ENCODE peak calls at places on chromosomes 5 and 9, in ten cellular contexts. Z is stomach, A is IMR-90, X is right lobe of liver, M is adrenal gland, B is spleen, R is ovary, E is Peyer's patch, V is tibial nerve, Q is uterus. J is an unnamed sample.

GRCh38 chr9:130448035-130448624 is 3.4 kb downstream of the ASS1 start:
- DNase-seq in A (peak), M (no peak), B (no peak), X (no peak), Z (no peak), E (no peak), R (no peak), V (no peak), Q (no peak), J (no peak)

GRCh38 chr5:41246376-41246775 is 33.0 kb upstream of the C6 start:
- DNase-seq in Z (no peak), B (no peak), Q (peak), V (no peak), A (peak), E (peak), M (peak), X (no peak), R (no peak), J (no peak)

GRCh38 chr9:78297672-78297961 is 692 bp downstream of the PSAT1 start:
- DNase-seq in R (no peak), Q (no peak), A (peak), M (no peak), Z (no peak), B (no peak), X (no peak), E (no peak), V (no peak), J (no peak)

GRCh38 chr9:26426732-26427131 is 465.9 kb downstream of the CAAP1 start:
- DNase-seq in M (no peak), R (no peak), A (no peak), E (no peak), V (no peak), X (no peak), B (peak), Q (no peak), Z (no peak), J (no peak)

GRCh38 chr5:165602529-165602928 is 2097.1 kb downstream of the MAT2B start:
- DNase-seq in Q (no peak), X (no peak), Z (no peak), R (no peak), E (no peak), B (no peak), A (no peak), V (no peak), M (no peak), J (no peak)

GRCh38 chr9:4021621-4022213 is 278.2 kb downstream of the GLIS3 start:
- DNase-seq in X (no peak), E (no peak), A (no peak), B (no peak), Q (no peak), Z (no peak), M (no peak), R (no peak), V (no peak), J (no peak)

GRCh38 chr5:83729389-83729788 is 8.7 kb upstream of the HAPLN1 start:
- DNase-seq in A (no peak), Q (no peak), X (no peak), M (no peak), R (no peak), E (no peak), B (no peak), V (no peak), Z (no peak), J (no peak)

GRCh38 chr5:92864591-92864990 is 716.4 kb downstream of the NR2F1-AS1 start:
- DNase-seq in Q (no peak), Z (no peak), B (no peak), M (no peak), X (no peak), R (no peak), A (no peak), E (no peak), V (no peak), J (no peak)

GRCh38 chr5:78771260-78772240 is 123.0 kb upstream of the LHFPL2 start:
- DNase-seq in E (peak), R (no peak), V (no peak), A (peak), Z (peak), M (no peak), B (peak), X (no peak), Q (no peak), J (no peak)

GRCh38 chr9:115073456-115073855 is 44.5 kb downstream of the TNC start:
- DNase-seq in V (no peak), Z (no peak), E (no peak), B (no peak), A (no peak), R (no peak), M (no peak), X (no peak), Q (no peak), J (no peak)

GRCh38 chr9:136488247-136489214 is 5.7 kb upstream of the SEC16A start:
- DNase-seq in B (peak), E (peak), R (peak), M (peak), Z (peak), X (peak), A (peak), V (no peak), Q (peak), J (peak)

GRCh38 chr5:83815661-83816060 is 95.0 kb upstream of the HAPLN1 start:
- DNase-seq in R (no peak), A (no peak), X (no peak), E (no peak), B (no peak), Z (no peak), M (no peak), Q (no peak), V (no peak), J (no peak)

GRCh38 chr5:56456002-56456401 is 222.9 kb upstream of the ANKRD55 start:
- DNase-seq in E (no peak), M (peak), V (no peak), Z (no peak), A (peak), B (no peak), Q (no peak), R (no peak), X (no peak), J (no peak)

GRCh38 chr9:69204869-69205268 is 30.8 kb downstream of the TJP2 start:
- DNase-seq in E (no peak), R (no peak), Q (no peak), M (peak), V (no peak), Z (no peak), B (no peak), X (no peak), A (peak), J (no peak)

GRCh38 chr5:53109041-53109435 is 519 bp downstream of the MOCS2 start:
- DNase-seq in A (no peak), E (no peak), V (no peak), B (no peak), Z (no peak), Q (no peak), R (no peak), X (no peak), M (peak), J (no peak)

GRCh38 chr9:14175778-14176177 is 138.2 kb downstream of the NFIB start:
- DNase-seq in A (no peak), B (no peak), Z (no peak), X (no peak), M (no peak), Q (no peak), E (no peak), R (no peak), V (no peak), J (no peak)

GRCh38 chr5:91164424-91164823 is 218.7 kb downstream of the ARRDC3 start:
- DNase-seq in R (no peak), V (no peak), Z (no peak), A (no peak), E (no peak), X (no peak), B (no peak), M (no peak), Q (no peak), J (no peak)

GRCh38 chr5:67181648-67182218 is 14.9 kb downstream of the CD180 start:
- DNase-seq in E (no peak), X (no peak), Z (no peak), R (no peak), V (no peak), Q (no peak), A (no peak), M (no peak), B (no peak), J (peak)

GRCh38 chr5:148858547-148858946 is 32.1 kb downstream of the ADRB2 start:
- DNase-seq in V (no peak), R (no peak), B (no peak), A (no peak), X (no peak), M (no peak), Z (no peak), E (no peak), Q (no peak), J (no peak)

GRCh38 chr5:42650111-42650510 is 106.5 kb upstream of the CCDC152 start:
- DNase-seq in Z (no peak), M (no peak), E (no peak), B (no peak), X (no peak), R (no peak), Q (no peak), V (no peak), A (no peak), J (no peak)

DNA sequence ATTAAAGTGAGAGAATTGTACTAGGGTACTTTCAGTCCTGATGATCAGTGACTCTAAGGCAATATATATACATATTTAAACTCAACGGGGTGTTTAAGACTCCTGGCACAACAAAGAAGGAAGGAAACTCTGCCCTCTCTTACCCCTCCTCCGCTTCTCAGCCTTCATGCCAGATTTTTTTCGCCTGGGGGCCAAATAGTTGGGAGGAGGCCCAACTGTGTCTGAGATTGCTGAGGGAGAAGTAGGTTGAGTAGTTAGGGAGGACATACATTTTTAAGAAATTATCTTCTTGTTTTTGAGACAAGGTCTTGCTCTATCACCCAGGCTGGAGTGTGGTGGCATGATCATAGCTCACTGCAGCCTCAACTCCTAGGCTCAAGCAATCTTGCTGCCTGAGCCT is 127.7 kb upstream of the SHB start:
- DNase-seq in Q (no peak), X (no peak), A (no peak), E (no peak), M (no peak), B (no peak), V (no peak), Z (no peak), R (no peak), J (no peak)
- TF ChIP-seq CTCF in Q (no peak), X (no peak), A (no peak), E (no peak), M (no peak), B (no peak), V (no peak), Z (no peak), R (no peak), J (no peak)

GRCh38 chr9:111691686-111692329 is 30.4 kb downstream of the GNG10 start:
- DNase-seq in Q (no peak), V (no peak), M (no peak), X (no peak), R (no peak), Z (no peak), B (no peak), A (peak), E (no peak), J (no peak)
- TF ChIP-seq POLR2A in Q (no peak), V (no peak), M (no peak), X (no peak), R (no peak), Z (no peak), B (no peak), A (no peak), E (no peak), J (no peak)

GRCh38 chr5:115842089-115842881 is 550 bp downstream of the AP3S1 start:
- DNase-seq in B (no peak), M (no peak), Q (no peak), R (no peak), A (no peak), V (no peak), X (no peak), E (peak), Z (no peak), J (peak)
- TF ChIP-seq CTCF in B (peak), M (no peak), Q (peak), R (no peak), A (peak), V (no peak), X (peak), E (no peak), Z (no peak), J (peak)

DNA sequence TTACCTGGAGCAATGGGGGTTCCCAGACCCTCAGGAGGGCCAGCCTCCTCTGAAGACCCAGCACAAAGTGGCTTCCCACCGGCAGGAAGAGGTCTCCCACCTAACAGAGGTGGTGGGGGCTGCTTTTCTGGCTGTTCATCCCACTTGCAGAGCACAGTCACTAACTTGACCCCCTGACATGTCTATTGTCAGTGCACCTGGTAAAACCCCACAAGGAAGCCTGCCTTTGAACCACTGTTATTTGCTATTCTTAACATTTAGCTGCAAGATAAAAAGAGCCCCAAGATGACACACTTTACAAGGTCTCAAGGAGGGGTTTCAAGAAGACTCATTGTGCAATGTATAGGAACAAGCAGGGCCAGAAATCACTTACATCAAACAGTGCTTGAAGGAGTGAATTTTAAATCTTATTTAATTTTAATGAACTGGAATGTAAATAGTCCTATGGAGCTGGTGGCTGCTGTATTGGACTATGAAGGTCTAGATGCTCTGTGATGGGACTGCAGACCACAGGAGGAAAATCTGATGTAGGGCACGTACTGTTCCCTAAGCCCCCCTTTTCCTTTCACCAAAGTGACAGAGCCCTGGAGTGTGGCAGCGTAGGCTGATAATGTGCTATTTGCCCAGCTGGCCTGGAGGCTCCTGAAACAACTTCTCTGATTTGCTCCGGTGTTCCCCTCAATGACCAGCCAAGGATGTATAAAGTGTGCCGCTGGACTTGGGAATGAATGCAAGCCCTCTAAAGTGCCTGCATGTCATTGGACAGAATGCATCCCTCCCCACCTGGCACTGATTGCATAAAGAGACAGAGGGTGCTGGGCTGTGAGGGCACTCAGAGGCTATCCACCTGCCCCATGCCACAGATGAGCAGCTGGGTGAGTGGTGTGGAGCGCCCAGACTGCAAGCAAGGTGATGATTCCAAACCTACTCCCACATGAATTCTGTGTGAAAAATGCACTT is 80.2 kb downstream of the PTPN3 start:
- DNase-seq in X (no peak), R (no peak), Z (no peak), V (no peak), B (no peak), A (no peak), M (no peak), E (no peak), Q (no peak), J (no peak)
- TF ChIP-seq POLR2A in X (no peak), R (no peak), Z (no peak), V (no peak), B (no peak), A (no peak), M (no peak), E (no peak), Q (no peak), J (no peak)

DNA sequence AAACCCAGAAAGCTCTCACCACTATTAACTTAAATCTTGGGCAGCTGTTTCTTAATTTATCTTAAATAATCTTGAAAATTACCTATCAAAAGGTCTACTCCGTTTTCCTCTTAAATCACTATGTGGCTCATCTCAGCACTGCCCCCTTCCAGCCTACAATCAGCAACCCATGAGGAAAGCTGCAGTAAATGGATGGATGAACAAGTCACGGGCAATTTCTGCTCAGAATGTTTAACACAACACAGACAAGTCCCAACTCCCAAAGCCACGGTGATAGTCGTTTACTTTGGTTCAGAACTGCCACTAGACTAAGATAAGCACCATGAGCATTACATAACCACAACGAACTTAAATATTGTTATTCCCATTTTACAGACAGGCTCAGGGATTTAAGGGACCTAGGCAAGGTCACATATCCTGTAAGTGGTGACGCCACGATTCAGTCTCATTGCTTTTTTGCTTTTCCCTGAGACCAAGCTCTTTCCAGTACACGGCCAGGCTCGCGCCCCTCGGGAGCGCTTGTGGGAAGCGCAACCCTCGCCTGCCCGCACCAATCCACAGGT is 2.0 kb upstream of the SMIM27 start:
- DNase-seq in E (no peak), Z (no peak), B (no peak), V (no peak), X (no peak), R (no peak), A (peak), Q (no peak), M (no peak), J (no peak)
- TF ChIP-seq CTCF in E (no peak), Z (no peak), B (no peak), V (no peak), X (no peak), R (no peak), A (peak), Q (no peak), M (no peak), J (no peak)

GRCh38 chr9:128428644-128429504 is 8.2 kb downstream of the CERCAM start:
- DNase-seq in V (no peak), E (no peak), M (no peak), X (no peak), A (no peak), Q (peak), Z (no peak), B (no peak), R (no peak), J (no peak)
- TF ChIP-seq POLR2A in V (no peak), E (no peak), M (no peak), X (no peak), A (no peak), Q (no peak), Z (no peak), B (no peak), R (no peak), J (no peak)

J was measured in upper lobe of left lung.